ENCODE peak calls at places on chromosomes 7 and 10, in five cellular contexts. A, X, N, D and G are unnamed samples.

GRCh38 chr10:5752301-5752871 is 60.8 kb downstream of the GDI2 start:
- DNase-seq in A (no peak), X (no peak), N (no peak), D (no peak), G (no peak)

GRCh38 chr10:67114945-67115344 is 189.1 kb downstream of the LRRTM3 start:
- DNase-seq in A (no peak), X (no peak), N (no peak), D (no peak), G (no peak)

GRCh38 chr10:116829711-116830110 is 19.6 kb upstream of the ENO4 start:
- DNase-seq in A (no peak), X (no peak), N (no peak), D (no peak), G (no peak)

GRCh38 chr7:1181591-1181990 is 21.6 kb upstream of the ZFAND2A start:
- DNase-seq in A (no peak), X (no peak), N (no peak), D (no peak), G (no peak)

GRCh38 chr7:148503900-148504487 is 86.6 kb upstream of the C7orf33 start:
- DNase-seq in A (no peak), X (no peak), N (no peak), D (no peak), G (no peak)

GRCh38 chr7:134368851-134369533 is 52.3 kb upstream of the SLC35B4 start:
- DNase-seq in A (peak), X (no peak), N (no peak), D (no peak), G (peak)

GRCh38 chr10:17562572-17562971 is 54.6 kb downstream of the HACD1 start:
- DNase-seq in A (no peak), X (no peak), N (no peak), D (no peak), G (peak)

GRCh38 chr10:132163278-132163765 is 23.4 kb upstream of the DPYSL4 start:
- DNase-seq in A (no peak), X (no peak), N (no peak), D (no peak), G (no peak)

GRCh38 chr10:95458014-95458413 is 103.2 kb downstream of the SORBS1 start:
- DNase-seq in A (no peak), X (no peak), N (no peak), D (no peak), G (no peak)

GRCh38 chr10:8137726-8138125 is 83.2 kb downstream of the GATA3 start:
- DNase-seq in A (no peak), X (no peak), N (no peak), D (no peak), G (no peak)

GRCh38 chr10:102342958-102343357 is 52.5 kb upstream of the NFKB2 start:
- DNase-seq in A (no peak), X (no peak), N (no peak), D (no peak), G (peak)

GRCh38 chr7:80837345-80837744 is 81.5 kb downstream of the SEMA3C start:
- DNase-seq in A (no peak), X (no peak), N (no peak), D (no peak), G (no peak)

GRCh38 chr7:80835251-80835650 is 83.6 kb downstream of the SEMA3C start:
- DNase-seq in A (no peak), X (no peak), N (no peak), D (no peak), G (no peak)

GRCh38 chr7:80842479-80842797 is 76.4 kb downstream of the SEMA3C start:
- DNase-seq in A (no peak), X (no peak), N (no peak), D (no peak), G (no peak)

GRCh38 chr7:80841566-80842478 is 77.0 kb downstream of the SEMA3C start:
- DNase-seq in A (no peak), X (no peak), N (no peak), D (no peak), G (no peak)

GRCh38 chr7:80838643-80839042 is 80.2 kb downstream of the SEMA3C start:
- DNase-seq in A (no peak), X (no peak), N (no peak), D (no peak), G (no peak)
- H3K4me3 ChIP-seq in A (no peak), X (no peak), N (no peak), D (no peak), G (no peak)

GRCh38 chr10:124500767-124501166 is 39.1 kb downstream of the LHPP start:
- DNase-seq in A (no peak), X (no peak), N (no peak), D (no peak), G (no peak)
- H3K27ac ChIP-seq in A (no peak), X (no peak), N (no peak), D (no peak), G (no peak)

GRCh38 chr10:98308602-98309365 is 40.8 kb upstream of the LOXL4 start:
- DNase-seq in A (no peak), X (no peak), N (no peak), D (no peak), G (no peak)
- TF ChIP-seq CTCF in A (no peak), X (no peak), N (no peak), D (no peak), G (no peak)

GRCh38 chr7:99617187-99617781 is 538 bp downstream of the ZSCAN25 start:
- DNase-seq in A (no peak), X (no peak), N (peak), D (no peak), G (no peak)
- H3K4me3 ChIP-seq in A (peak), X (peak), N (peak), D (peak), G (peak)

DNA sequence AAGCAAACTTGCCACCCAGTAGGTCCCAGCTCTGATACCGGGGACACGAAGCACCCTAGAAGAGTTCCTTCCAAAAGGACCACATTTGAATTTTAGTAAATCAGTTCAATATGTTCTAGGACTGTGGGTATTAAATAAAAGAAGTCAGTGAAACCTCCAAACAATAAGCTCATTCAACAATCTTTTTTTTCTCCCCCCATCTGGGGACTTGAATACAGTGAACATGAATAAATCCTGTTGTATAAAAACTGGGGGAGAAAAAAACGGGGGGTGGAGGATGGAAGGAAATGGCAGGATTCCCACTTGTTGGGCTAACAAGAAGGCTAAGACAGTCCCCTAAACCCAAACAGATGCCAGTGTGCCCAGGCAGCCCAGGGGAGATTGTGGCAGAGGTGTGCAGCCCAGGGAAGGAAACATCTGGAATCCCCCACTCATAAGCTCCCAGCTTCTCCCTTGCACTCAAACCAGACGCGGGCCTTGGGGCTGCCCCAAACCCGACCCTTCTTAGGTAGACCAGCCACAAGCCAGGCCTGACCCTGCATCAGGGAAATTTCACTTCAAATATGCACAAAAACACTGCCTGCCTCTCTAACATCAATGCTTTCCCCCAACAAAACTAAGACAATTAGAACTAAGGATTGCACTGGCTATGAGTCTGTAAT is 8.8 kb downstream of the AFAP1L2 start:
- DNase-seq in A (no peak), X (no peak), N (no peak), D (no peak), G (no peak)
- H3K27ac ChIP-seq in A (no peak), X (peak), N (no peak), D (no peak), G (no peak)

GRCh38 chr10:59325116-59325515 is 37.2 kb downstream of the FAM13C start:
- DNase-seq in A (no peak), X (no peak), N (no peak), D (no peak), G (no peak)

GRCh38 chr10:59323036-59323459 is 39.3 kb downstream of the FAM13C start:
- DNase-seq in A (no peak), X (no peak), N (no peak), D (no peak), G (no peak)

GRCh38 chr10:59322131-59322530 is 40.2 kb downstream of the FAM13C start:
- DNase-seq in A (no peak), X (no peak), N (no peak), D (no peak), G (no peak)

GRCh38 chr10:59323831-59324401 is 38.4 kb downstream of the FAM13C start:
- DNase-seq in A (no peak), X (no peak), N (no peak), D (no peak), G (no peak)

GRCh38 chr10:59324597-59324996 is 37.8 kb downstream of the FAM13C start:
- DNase-seq in A (no peak), X (no peak), N (no peak), D (no peak), G (no peak)
- TF ChIP-seq CTCF in A (no peak), X (no peak), N (no peak), D (no peak), G (no peak)

GRCh38 chr7:20417260-20417659 is 86.6 kb downstream of the ITGB8 start:
- DNase-seq in A (no peak), X (no peak), N (no peak), D (no peak), G (no peak)
- H3K4me3 ChIP-seq in A (no peak), X (no peak), N (no peak), D (no peak), G (no peak)

DNA sequence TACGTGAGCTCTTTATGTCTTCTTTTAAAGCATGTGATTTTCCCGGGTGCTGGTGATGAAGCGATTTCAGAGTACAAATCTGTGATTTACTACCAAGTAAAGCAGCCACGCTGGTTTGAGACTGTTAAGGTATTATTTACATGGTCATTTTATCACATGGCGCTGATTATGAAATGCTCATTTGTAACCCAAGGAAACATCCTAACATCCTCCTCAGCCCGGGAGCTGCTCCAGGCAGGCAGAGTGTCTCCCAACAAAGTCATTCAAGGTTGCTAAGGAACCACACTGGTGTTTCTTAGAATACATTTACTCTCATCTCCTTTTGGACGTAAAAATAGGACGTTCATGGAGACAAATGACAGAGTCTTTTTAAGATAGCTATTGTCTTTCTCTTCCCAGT is 119.4 kb downstream of the DOCK1 start:
- DNase-seq in A (peak), X (no peak), N (no peak), D (peak), G (no peak)
- H3K27ac ChIP-seq in A (peak), X (no peak), N (no peak), D (no peak), G (no peak)